ENCODE peak calls at places on chromosome 12, in eight cellular contexts. L is activated T-cell treated with anti-CD3 and anti-CD28 coated beads, Interleukin-2, amount 50 U/mL, for 24 hours; O is lung; Z is Calu3; G is right cardiac atrium; Q is A549; W is midbrain; M is esophagus muscularis mucosa. D is an unnamed sample.

GRCh38 chr12:48717252-48717695 is 767 bp upstream of the CCNT1 start:
- DNase-seq in W (no peak), Z (no peak), M (no peak), G (no peak), Q (peak; percentile 27), O (no peak), L (no peak), D (no peak)

GRCh38 chr12:64806593-64806992 is 17.9 kb upstream of the TBC1D30 start:
- DNase-seq in O (no peak), G (no peak), L (no peak), Q (peak; percentile 33), M (no peak), Z (no peak), W (no peak), D (no peak)

GRCh38 chr12:85280138-85280983 is at the start of gene ALX1:
- DNase-seq in G (no peak), Q (peak; percentile 77), W (no peak), M (no peak), L (no peak), O (no peak), Z (peak; percentile 77), D (no peak)

GRCh38 chr12:30694971-30695326 is 720 bp downstream of the IPO8 start:
- DNase-seq in O (peak; percentile 54), Q (peak; percentile 53), L (no peak), M (no peak), G (peak; percentile 27), W (peak; percentile 44), Z (peak; percentile 52), D (peak; percentile 11)

GRCh38 chr12:113227169-113227568 is 5.9 kb downstream of the TPCN1 start:
- DNase-seq in Q (no peak), Z (no peak), L (no peak), W (peak; percentile 49), G (peak; percentile 35), M (no peak), O (no peak), D (no peak)

GRCh38 chr12:116790066-116790465 is 52.0 kb downstream of the RNFT2 start:
- DNase-seq in M (no peak), O (no peak), Z (no peak), L (no peak), Q (no peak), W (no peak), G (no peak), D (no peak)

GRCh38 chr12:48291511-48291910 is 59.2 kb downstream of the ZNF641 start:
- DNase-seq in M (no peak), O (no peak), Z (no peak), G (no peak), Q (no peak), L (no peak), W (no peak), D (no peak)

GRCh38 chr12:71871116-71871515 is 31.6 kb downstream of the TBC1D15 start:
- DNase-seq in Z (no peak), M (no peak), Q (no peak), O (no peak), G (no peak), W (no peak), L (no peak), D (no peak)

GRCh38 chr12:18782827-18783226 is 44.9 kb downstream of the CAPZA3 start:
- DNase-seq in W (no peak), Z (no peak), M (no peak), Q (no peak), G (no peak), O (no peak), L (no peak), D (no peak)

GRCh38 chr12:48817957-48818830 is at the start of gene CACNB3:
- DNase-seq in G (peak; percentile 73), Q (peak; percentile 55), L (peak; percentile 85), M (no peak), Z (peak; percentile 69), W (peak; percentile 23), O (peak; percentile 74), D (peak; percentile 69)

GRCh38 chr12:103841690-103842584 is 903 bp upstream of the NT5DC3 start:
- DNase-seq in W (no peak), M (no peak), L (peak; percentile 50), O (peak; percentile 33), Q (peak; percentile 85), G (peak; percentile 52), Z (peak; percentile 84), D (peak; percentile 13)

GRCh38 chr12:119998471-119999245 is 9.6 kb downstream of the BICDL1 start:
- DNase-seq in L (no peak), Z (no peak), M (no peak), O (no peak), G (no peak), W (no peak), Q (no peak), D (no peak)

GRCh38 chr12:15664491-15664890 is 124.7 kb downstream of the EPS8 start:
- DNase-seq in Q (peak; percentile 56), W (no peak), M (no peak), G (no peak), Z (no peak), L (no peak), O (no peak), D (no peak)

GRCh38 chr12:109738209-109738608 is 24.6 kb downstream of the FAM222A start:
- DNase-seq in L (no peak), M (no peak), G (peak; percentile 6), W (no peak), Q (no peak), O (no peak), Z (no peak), D (no peak)

GRCh38 chr12:86104087-86104486 is 152.1 kb downstream of the MGAT4C start:
- DNase-seq in O (no peak), M (no peak), Q (no peak), Z (no peak), G (no peak), L (no peak), W (no peak), D (no peak)